ENCODE peak calls at places on chromosomes 5 and 9, in eight cellular contexts. One of them, this sample, is unnamed. For H3K4me1, the result is how much of the 10 kb centered on the place peaks cover.

GRCh38 chr9:89473762-89474469 is 24.0 kb downstream of the SEMA4D start:
- DNase-seq in transverse colon: no peak
- DNase-seq in HCT116: no peak
- DNase-seq in GM23338: no peak
- DNase-seq in GM12878: no peak
- DNase-seq in prostate gland: no peak
- DNase-seq in suprapubic skin: no peak
- DNase-seq in endothelial cell of umbilical vein: no peak
- DNase-seq in this sample: no peak

GRCh38 chr5:71767661-71768060 is 48.6 kb downstream of the CARTPT start:
- DNase-seq in GM23338: no peak
- DNase-seq in transverse colon: no peak
- DNase-seq in GM12878: no peak
- DNase-seq in prostate gland: no peak
- DNase-seq in suprapubic skin: no peak
- DNase-seq in endothelial cell of umbilical vein: no peak
- DNase-seq in HCT116: no peak
- DNase-seq in this sample: no peak

GRCh38 chr9:126522957-126523356 is 90.8 kb upstream of the LMX1B start:
- DNase-seq in transverse colon: no peak
- DNase-seq in GM12878: no peak
- DNase-seq in prostate gland: no peak
- DNase-seq in GM23338: no peak
- DNase-seq in HCT116: no peak
- DNase-seq in suprapubic skin: peak
- DNase-seq in endothelial cell of umbilical vein: no peak
- DNase-seq in this sample: no peak

GRCh38 chr9:128624566-128624965 is 32.1 kb downstream of the DYNC2I2 start:
- DNase-seq in transverse colon: no peak
- DNase-seq in prostate gland: peak
- DNase-seq in GM12878: no peak
- DNase-seq in HCT116: no peak
- DNase-seq in GM23338: no peak
- DNase-seq in endothelial cell of umbilical vein: no peak
- DNase-seq in suprapubic skin: no peak
- DNase-seq in this sample: no peak

GRCh38 chr5:92554447-92555085 is 1026.5 kb downstream of the NR2F1-AS1 start:
- DNase-seq in GM23338: no peak
- DNase-seq in endothelial cell of umbilical vein: no peak
- DNase-seq in HCT116: no peak
- DNase-seq in GM12878: no peak
- DNase-seq in transverse colon: no peak
- DNase-seq in suprapubic skin: no peak
- DNase-seq in prostate gland: no peak
- DNase-seq in this sample: no peak

GRCh38 chr9:70352356-70352755 is 62.1 kb downstream of the KLF9 start:
- DNase-seq in prostate gland: no peak
- DNase-seq in HCT116: no peak
- DNase-seq in GM12878: no peak
- DNase-seq in suprapubic skin: no peak
- DNase-seq in GM23338: no peak
- DNase-seq in transverse colon: no peak
- DNase-seq in endothelial cell of umbilical vein: peak
- DNase-seq in this sample: no peak

GRCh38 chr9:6007770-6008168 is 7.7 kb downstream of the RANBP6 start:
- DNase-seq in endothelial cell of umbilical vein: peak
- DNase-seq in transverse colon: peak
- DNase-seq in GM12878: no peak
- DNase-seq in GM23338: peak
- DNase-seq in suprapubic skin: peak
- DNase-seq in prostate gland: peak
- DNase-seq in HCT116: peak
- DNase-seq in this sample: no peak

GRCh38 chr9:35748858-35749514 is at the start of the genes GBA2 and RGP1:
- DNase-seq in prostate gland: peak
- DNase-seq in suprapubic skin: peak
- DNase-seq in GM23338: peak
- DNase-seq in transverse colon: peak
- DNase-seq in HCT116: peak
- DNase-seq in endothelial cell of umbilical vein: peak
- DNase-seq in GM12878: no peak
- DNase-seq in this sample: no peak

GRCh38 chr5:132428811-132429440 is 59.4 kb downstream of the SLC22A5 start:
- DNase-seq in transverse colon: no peak
- DNase-seq in prostate gland: no peak
- DNase-seq in HCT116: no peak
- DNase-seq in GM23338: no peak
- DNase-seq in suprapubic skin: no peak
- DNase-seq in GM12878: no peak
- DNase-seq in endothelial cell of umbilical vein: no peak
- DNase-seq in this sample: no peak

GRCh38 chr5:74919487-74919886 is 53.3 kb upstream of the FAM169A start:
- DNase-seq in GM12878: no peak
- DNase-seq in HCT116: peak
- DNase-seq in prostate gland: peak
- DNase-seq in transverse colon: no peak
- DNase-seq in GM23338: peak
- DNase-seq in endothelial cell of umbilical vein: peak
- DNase-seq in suprapubic skin: no peak
- DNase-seq in this sample: peak

DNA sequence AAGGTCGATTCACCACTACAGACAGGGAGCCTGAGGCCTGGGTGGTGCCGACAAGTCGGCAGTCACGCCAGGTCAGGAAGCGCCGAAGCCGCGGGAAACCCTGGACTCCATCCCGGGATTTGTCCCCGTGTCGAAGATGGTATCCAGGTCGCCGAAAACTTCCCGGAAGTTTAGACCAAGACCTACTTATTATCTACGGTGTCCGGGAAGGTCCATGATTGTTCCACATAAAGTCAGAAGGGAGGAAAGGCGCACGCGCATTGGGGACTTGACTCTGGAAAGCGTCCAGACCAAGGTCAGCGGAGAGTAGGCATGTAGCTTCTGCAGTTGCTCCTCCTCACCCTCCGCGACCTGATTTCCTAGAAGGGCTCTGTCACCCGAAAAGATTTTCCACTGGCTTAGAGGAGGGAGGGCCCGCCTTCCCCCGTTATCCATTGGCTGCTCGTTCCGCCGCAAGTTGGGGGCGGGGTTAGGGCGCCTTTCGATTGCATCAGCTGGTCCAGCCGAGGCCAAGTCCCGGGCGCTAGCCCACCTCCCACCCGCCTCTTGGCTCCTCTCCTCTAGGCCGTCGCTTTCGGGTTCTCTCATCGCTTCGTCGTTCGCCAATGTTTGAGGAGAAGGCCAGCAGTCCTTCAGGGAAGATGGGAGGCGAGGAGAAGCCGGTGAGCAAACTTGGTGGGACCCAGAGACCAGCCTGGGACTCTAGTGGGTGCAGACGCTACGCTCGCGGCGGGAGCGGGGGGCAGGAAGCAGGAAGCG is at the start of gene TARS1:
- DNase-seq in suprapubic skin: peak
- DNase-seq in GM23338: peak
- DNase-seq in GM12878: peak
- DNase-seq in endothelial cell of umbilical vein: peak
- DNase-seq in transverse colon: peak
- DNase-seq in HCT116: peak
- DNase-seq in prostate gland: peak
- DNase-seq in this sample: peak
- TF ChIP-seq POLR2AphosphoS5 in suprapubic skin: peak
- TF ChIP-seq POLR2AphosphoS5 in GM23338: peak
- TF ChIP-seq POLR2AphosphoS5 in GM12878: peak
- TF ChIP-seq POLR2AphosphoS5 in endothelial cell of umbilical vein: peak
- TF ChIP-seq POLR2AphosphoS5 in transverse colon: peak
- TF ChIP-seq POLR2AphosphoS5 in HCT116: peak
- TF ChIP-seq POLR2AphosphoS5 in prostate gland: peak
- TF ChIP-seq POLR2AphosphoS5 in this sample: peak

DNA sequence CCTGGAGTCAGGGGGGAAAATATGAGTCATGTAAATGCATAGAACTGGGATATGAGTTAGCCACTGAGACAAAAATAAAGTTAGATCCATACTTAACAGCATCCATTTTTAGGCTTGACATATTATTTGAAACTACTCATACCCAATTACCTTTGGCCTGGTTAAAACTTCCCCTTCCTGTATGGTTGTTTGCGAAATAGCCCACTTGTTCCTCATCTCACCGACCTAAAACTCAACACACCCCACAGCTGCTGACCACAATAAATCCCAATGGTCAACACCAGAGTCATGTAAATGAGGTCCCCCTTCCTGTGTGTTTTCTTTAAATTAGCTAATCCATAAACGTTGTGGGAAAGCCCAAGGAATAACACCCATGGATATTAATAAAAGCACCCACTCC is 55.2 kb upstream of the TMEM215 start:
- DNase-seq in transverse colon: no peak
- DNase-seq in prostate gland: no peak
- DNase-seq in GM12878: no peak
- DNase-seq in HCT116: no peak
- DNase-seq in endothelial cell of umbilical vein: no peak
- DNase-seq in GM23338: no peak
- DNase-seq in suprapubic skin: no peak
- DNase-seq in this sample: no peak
- H3K27ac ChIP-seq in transverse colon: no peak
- H3K27ac ChIP-seq in prostate gland: no peak
- H3K27ac ChIP-seq in GM12878: no peak
- H3K27ac ChIP-seq in HCT116: no peak
- H3K27ac ChIP-seq in endothelial cell of umbilical vein: no peak
- H3K27ac ChIP-seq in GM23338: no peak
- H3K27ac ChIP-seq in suprapubic skin: no peak
- H3K27ac ChIP-seq in this sample: no peak

DNA sequence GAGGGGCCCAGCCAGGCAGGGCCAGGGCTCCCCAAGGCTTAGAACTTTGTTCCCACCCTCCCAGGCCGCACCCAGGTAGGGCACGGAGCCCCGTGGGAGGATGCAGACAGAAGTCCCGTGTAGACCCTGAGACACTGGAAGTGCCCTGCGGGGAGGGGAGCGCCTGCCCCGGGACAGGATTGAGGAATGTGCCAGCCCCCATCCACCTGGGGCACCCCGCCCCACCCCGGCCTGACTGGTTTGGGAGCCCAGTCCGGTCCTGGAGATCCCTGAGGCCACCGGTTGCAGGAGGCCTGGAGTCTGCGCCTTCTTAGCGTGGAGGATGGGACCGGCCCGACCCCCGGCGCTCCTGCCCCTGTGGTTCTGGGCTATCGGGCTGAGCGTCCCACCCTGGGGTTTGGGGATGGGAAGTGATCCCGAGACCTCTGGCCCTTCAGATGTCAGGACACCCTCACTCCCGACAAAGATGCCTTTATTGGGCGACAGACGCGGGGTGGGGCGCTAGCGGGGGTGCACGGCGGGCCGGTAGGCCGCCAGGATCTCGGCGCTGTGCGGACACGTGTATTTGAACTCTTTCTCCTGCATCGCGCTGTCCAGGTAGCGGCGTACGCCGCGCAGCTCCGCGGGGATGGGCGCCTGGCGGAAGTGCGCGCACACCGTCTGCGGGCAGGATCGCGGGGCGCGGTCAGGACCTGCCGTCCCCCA is 2.0 kb downstream of the CLIC3 start:
- DNase-seq in suprapubic skin: no peak
- DNase-seq in transverse colon: no peak
- DNase-seq in HCT116: no peak
- DNase-seq in GM23338: peak
- DNase-seq in prostate gland: no peak
- DNase-seq in GM12878: no peak
- DNase-seq in endothelial cell of umbilical vein: no peak
- DNase-seq in this sample: no peak
- H3K4me1 ChIP-seq in suprapubic skin: half or more
- H3K4me1 ChIP-seq in transverse colon: under half
- H3K4me1 ChIP-seq in HCT116: half or more
- H3K4me1 ChIP-seq in GM23338: under half
- H3K4me1 ChIP-seq in prostate gland: under half
- H3K4me1 ChIP-seq in GM12878: under half
- H3K4me1 ChIP-seq in endothelial cell of umbilical vein: under half
- H3K4me1 ChIP-seq in this sample: half or more

GRCh38 chr9:95138474-95138873 is 179.0 kb downstream of the FANCC start:
- DNase-seq in GM12878: no peak
- DNase-seq in suprapubic skin: no peak
- DNase-seq in HCT116: no peak
- DNase-seq in transverse colon: no peak
- DNase-seq in prostate gland: peak
- DNase-seq in endothelial cell of umbilical vein: peak
- DNase-seq in GM23338: peak
- DNase-seq in this sample: no peak
- TF ChIP-seq POLR2AphosphoS5 in GM12878: no peak
- TF ChIP-seq POLR2AphosphoS5 in suprapubic skin: no peak
- TF ChIP-seq POLR2AphosphoS5 in HCT116: no peak
- TF ChIP-seq POLR2AphosphoS5 in transverse colon: no peak
- TF ChIP-seq POLR2AphosphoS5 in prostate gland: peak
- TF ChIP-seq POLR2AphosphoS5 in endothelial cell of umbilical vein: no peak
- TF ChIP-seq POLR2AphosphoS5 in GM23338: no peak
- TF ChIP-seq POLR2AphosphoS5 in this sample: no peak

GRCh38 chr9:124307379-124308030 is 49.8 kb downstream of the NEK6 start:
- DNase-seq in GM12878: no peak
- DNase-seq in HCT116: no peak
- DNase-seq in prostate gland: no peak
- DNase-seq in transverse colon: no peak
- DNase-seq in GM23338: no peak
- DNase-seq in endothelial cell of umbilical vein: no peak
- DNase-seq in suprapubic skin: no peak
- DNase-seq in this sample: no peak
- H3K27ac ChIP-seq in GM12878: no peak
- H3K27ac ChIP-seq in HCT116: no peak
- H3K27ac ChIP-seq in prostate gland: no peak
- H3K27ac ChIP-seq in transverse colon: no peak
- H3K27ac ChIP-seq in GM23338: no peak
- H3K27ac ChIP-seq in endothelial cell of umbilical vein: peak
- H3K27ac ChIP-seq in suprapubic skin: no peak
- H3K27ac ChIP-seq in this sample: peak

This sample was measured in esophagus muscularis mucosa.